ENCODE peak calls at places on chromosomes 7 and 10, in nine cellular contexts. I, K, U, M, Q, L, Z, D and B are unnamed samples.

GRCh38 chr7:159006610-159007130 is 138.0 kb downstream of the VIPR2 start:
- DNase-seq in I (no peak), Q (no peak), U (no peak), K (no peak), M (no peak), D (no peak), L (no peak), Z (no peak), B (no peak)

GRCh38 chr7:114508096-114508495 is 93.5 kb downstream of the FOXP2 start:
- DNase-seq in Z (no peak), U (no peak), I (no peak), L (peak), Q (no peak), D (no peak), K (no peak), M (no peak), B (no peak)

GRCh38 chr7:116799912-116800311 is 62.5 kb upstream of the CAPZA2 start:
- DNase-seq in K (no peak), Q (no peak), I (no peak), D (no peak), M (no peak), U (no peak), L (no peak), Z (no peak), B (peak)

GRCh38 chr10:119734396-119735332 is 8.8 kb downstream of the INPP5F start:
- DNase-seq in L (peak), Z (no peak), D (no peak), I (no peak), U (no peak), Q (no peak), K (no peak), M (no peak), B (peak)

GRCh38 chr10:102274062-102274461 is 28.7 kb downstream of the GBF1 start:
- DNase-seq in D (no peak), M (no peak), Q (no peak), I (no peak), U (no peak), K (no peak), L (no peak), Z (no peak), B (peak)

GRCh38 chr10:28575852-28576251 is 42.9 kb downstream of the WAC start:
- DNase-seq in Q (no peak), I (no peak), D (no peak), Z (no peak), U (no peak), K (no peak), M (no peak), L (no peak), B (no peak)

GRCh38 chr10:51928182-51928581 is 228.8 kb upstream of the CSTF2T start:
- DNase-seq in Q (no peak), Z (no peak), I (no peak), D (no peak), U (no peak), M (no peak), K (no peak), L (no peak), B (no peak)

GRCh38 chr10:10209152-10209551 is 808.5 kb upstream of the CELF2 start:
- DNase-seq in K (peak), M (no peak), U (no peak), L (peak), Z (no peak), D (no peak), Q (no peak), I (no peak), B (no peak)

GRCh38 chr7:52017802-52018679 is 701.4 kb upstream of the COBL start:
- DNase-seq in Z (no peak), I (peak), D (no peak), U (no peak), L (no peak), M (peak), Q (no peak), K (no peak), B (peak)

GRCh38 chr7:143504937-143505297 is 27.2 kb downstream of the TAS2R41 start:
- DNase-seq in I (no peak), D (no peak), K (no peak), Q (no peak), M (peak), U (no peak), L (no peak), Z (no peak), B (no peak)

GRCh38 chr10:119006451-119007210 is 22.9 kb upstream of the NANOS1 start:
- DNase-seq in U (no peak), L (peak), Q (no peak), Z (peak), I (no peak), M (no peak), K (peak), D (no peak), B (peak)

GRCh38 chr7:105015631-105015965 is 1.6 kb downstream of the KMT2E start:
- DNase-seq in D (peak), I (no peak), L (no peak), K (no peak), M (peak), Z (peak), U (no peak), Q (no peak), B (peak)

GRCh38 chr10:72557362-72557761 is 68.5 kb downstream of the MICU1 start:
- DNase-seq in Z (peak), Q (no peak), U (no peak), M (no peak), L (peak), K (peak), D (no peak), I (no peak), B (no peak)

GRCh38 chr10:68598978-68599753 is 39.0 kb downstream of the TET1 start:
- DNase-seq in Z (peak), I (peak), U (no peak), L (peak), D (no peak), Q (no peak), M (no peak), K (peak), B (peak)

GRCh38 chr7:94580601-94581000 is 71.0 kb downstream of the CASD1 start:
- DNase-seq in U (no peak), I (no peak), K (peak), Q (no peak), M (no peak), D (no peak), L (peak), Z (no peak), B (peak)